ENCODE peak calls at places on chromosomes 2 and 18, in four cellular contexts. Y, O, Z and S are unnamed samples. For H3K4me1, the result is how much of the 10 kb centered on the place peaks cover.

GRCh38 chr2:9375857-9376428 is 47.4 kb downstream of the ITGB1BP1 start:
- DNase-seq in O (no peak), Y (no peak), Z (no peak), S (no peak)

GRCh38 chr2:128289439-128289838 is 29.2 kb downstream of the HS6ST1 start:
- DNase-seq in Y (no peak), O (peak), Z (peak), S (peak)

GRCh38 chr2:69535739-69536374 is 98.6 kb upstream of the NFU1 start:
- DNase-seq in O (no peak), Z (no peak), Y (no peak), S (no peak)

GRCh38 chr2:78439122-78439521 is 586.4 kb upstream of the REG3G start:
- DNase-seq in Y (no peak), Z (no peak), O (no peak), S (no peak)

GRCh38 chr2:101768480-101769077 is 71.1 kb downstream of the MAP4K4 start:
- DNase-seq in Y (no peak), Z (no peak), O (no peak), S (no peak)

GRCh38 chr2:32479224-32479623 is 122.4 kb downstream of the BIRC6 start:
- DNase-seq in Y (peak), Z (no peak), O (no peak), S (no peak)

GRCh38 chr2:109333414-109334194 is 204.6 kb downstream of the SH3RF3 start:
- DNase-seq in Y (no peak), Z (no peak), O (no peak), S (no peak)

GRCh38 chr2:169707626-169708025 is 13.4 kb downstream of the PHOSPHO2 start:
- DNase-seq in Y (no peak), O (no peak), Z (no peak), S (no peak)

GRCh38 chr18:23862071-23862470 is 152.5 kb upstream of the TTC39C start:
- DNase-seq in O (no peak), Z (no peak), Y (peak), S (no peak)

GRCh38 chr2:50645346-50645745 is 386.6 kb downstream of the NRXN1 start:
- DNase-seq in Z (no peak), Y (no peak), O (no peak), S (no peak)

GRCh38 chr2:73897934-73898333 is 5.1 kb downstream of the ACTG2 start:
- DNase-seq in O (no peak), Z (no peak), Y (no peak), S (no peak)

GRCh38 chr2:231411871-231412615 is 16.5 kb downstream of the B3GNT7 start:
- DNase-seq in Y (peak), Z (peak), O (peak), S (peak)

GRCh38 chr18:24322594-24323136 is 75.0 kb downstream of the OSBPL1A start:
- DNase-seq in Z (no peak), Y (no peak), O (no peak), S (no peak)

GRCh38 chr2:25251461-25252273 is 83.3 kb upstream of the POMC start:
- DNase-seq in Y (peak), O (peak), Z (peak), S (peak)

GRCh38 chr2:235447210-235447609 is 46.6 kb upstream of the AGAP1 start:
- DNase-seq in Y (peak), Z (no peak), O (no peak), S (no peak)

GRCh38 chr2:231163011-231163410 is 35.4 kb upstream of the ARMC9 start:
- DNase-seq in Y (no peak), O (no peak), Z (no peak), S (no peak)

GRCh38 chr2:20615046-20615465 is 35.8 kb downstream of the HS1BP3 start:
- DNase-seq in O (peak), Z (peak), Y (no peak), S (peak)

GRCh38 chr2:16746833-16747232 is 81.2 kb upstream of the CYRIA start:
- DNase-seq in O (no peak), Y (no peak), Z (no peak), S (no peak)

GRCh38 chr2:188993264-188993663 is 19.1 kb downstream of the COL3A1 start:
- DNase-seq in O (no peak), Z (no peak), Y (no peak), S (no peak)

GRCh38 chr2:54597153-54597827 is 126.2 kb upstream of the EML6 start:
- DNase-seq in Z (no peak), Y (no peak), O (peak), S (peak)

GRCh38 chr18:37662546-37663339 is 97.1 kb upstream of the CELF4 start:
- DNase-seq in Y (no peak), Z (no peak), O (no peak), S (no peak)

GRCh38 chr2:148375214-148375613 is 269.3 kb upstream of the EPC2 start:
- DNase-seq in O (no peak), Z (no peak), Y (no peak), S (no peak)

GRCh38 chr18:76801567-76802505 is 20.5 kb upstream of the ZNF236 start:
- DNase-seq in Z (peak), O (peak), Y (no peak), S (peak)

GRCh38 chr2:160241251-160242137 is 41.4 kb upstream of the ITGB6 start:
- DNase-seq in Y (peak), O (no peak), Z (peak), S (no peak)

GRCh38 chr2:6073260-6074141 is 381.3 kb downstream of the SOX11 start:
- DNase-seq in O (peak), Y (no peak), Z (no peak), S (no peak)

GRCh38 chr2:102453497-102453896 is 19.5 kb upstream of the SLC9A4 start:
- DNase-seq in Y (no peak), Z (no peak), O (no peak), S (no peak)

GRCh38 chr2:163302141-163302540 is 433.7 kb downstream of the FIGN start:
- DNase-seq in Y (no peak), O (no peak), Z (no peak), S (no peak)
- H3K4me1 ChIP-seq in Y (under half), O (under half), Z (under half), S (under half)

DNA sequence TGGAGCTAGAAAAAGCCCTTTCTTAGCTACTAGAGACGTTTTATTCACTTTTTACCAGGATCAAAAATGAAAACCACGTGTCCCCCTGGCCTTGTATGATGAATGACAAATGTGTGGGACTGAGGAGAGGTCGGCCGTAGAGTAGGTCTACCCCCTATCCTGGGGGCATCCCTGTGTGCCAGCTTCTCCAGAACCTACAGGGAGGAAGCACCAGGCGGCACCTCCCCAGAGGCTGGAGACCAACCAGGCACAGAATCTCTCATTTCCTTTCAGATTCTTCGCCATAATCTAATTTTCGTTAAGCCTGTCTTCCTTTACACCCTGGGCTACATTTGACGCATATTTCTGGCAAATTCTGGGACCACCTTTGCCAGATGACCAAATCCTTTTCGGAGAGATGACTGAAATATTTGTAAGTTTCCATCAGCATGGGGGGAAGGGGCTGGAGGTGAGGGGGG is 15.9 kb downstream of the TWIST2 start:
- DNase-seq in O (no peak), Y (no peak), Z (no peak), S (no peak)
- H3K4me1 ChIP-seq in O (under half), Y (under half), Z (under half), S (under half)

GRCh38 chr2:64794426-64794995 is 140.8 kb upstream of the SERTAD2 start:
- DNase-seq in O (no peak), Z (no peak), Y (no peak), S (no peak)

GRCh38 chr2:64796926-64797325 is 143.2 kb upstream of the SERTAD2 start:
- DNase-seq in O (no peak), Y (no peak), Z (no peak), S (no peak)

GRCh38 chr2:64793701-64794100 is 140.0 kb upstream of the SERTAD2 start:
- DNase-seq in O (no peak), Y (no peak), Z (no peak), S (no peak)

GRCh38 chr2:64792995-64793639 is 139.4 kb upstream of the SERTAD2 start:
- DNase-seq in O (no peak), Z (no peak), Y (no peak), S (no peak)

DNA sequence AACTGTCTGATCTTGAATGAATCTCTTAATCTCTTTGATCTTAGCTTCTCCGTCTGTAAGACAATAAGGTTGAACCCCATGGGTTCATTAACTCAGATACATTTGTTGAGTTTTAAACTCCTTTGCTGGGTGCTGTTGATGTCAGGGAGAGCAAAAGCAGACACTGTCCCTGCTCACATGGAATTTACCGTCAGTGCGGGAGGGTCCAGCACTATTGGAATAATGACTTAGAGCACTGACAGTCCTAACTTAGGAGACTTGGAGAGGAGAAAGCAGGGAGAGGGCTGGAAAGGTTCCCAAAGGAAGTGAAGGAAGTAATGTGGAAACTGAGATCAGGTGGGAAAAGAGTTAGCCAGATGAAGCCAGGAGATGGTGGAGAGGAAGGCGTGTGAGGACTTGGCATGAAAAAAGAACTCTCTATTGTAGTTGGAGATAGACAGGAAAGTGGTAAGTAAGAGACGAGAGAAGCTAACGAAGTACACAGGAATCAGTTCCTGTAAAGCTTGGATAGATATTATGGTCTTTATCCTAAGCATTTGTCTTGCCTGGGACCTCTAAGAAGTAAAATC is 141.4 kb upstream of the SERTAD2 start:
- DNase-seq in Y (no peak), Z (no peak), O (no peak), S (no peak)
- H3K4me1 ChIP-seq in Y (under half), Z (under half), O (under half), S (under half)

DNA sequence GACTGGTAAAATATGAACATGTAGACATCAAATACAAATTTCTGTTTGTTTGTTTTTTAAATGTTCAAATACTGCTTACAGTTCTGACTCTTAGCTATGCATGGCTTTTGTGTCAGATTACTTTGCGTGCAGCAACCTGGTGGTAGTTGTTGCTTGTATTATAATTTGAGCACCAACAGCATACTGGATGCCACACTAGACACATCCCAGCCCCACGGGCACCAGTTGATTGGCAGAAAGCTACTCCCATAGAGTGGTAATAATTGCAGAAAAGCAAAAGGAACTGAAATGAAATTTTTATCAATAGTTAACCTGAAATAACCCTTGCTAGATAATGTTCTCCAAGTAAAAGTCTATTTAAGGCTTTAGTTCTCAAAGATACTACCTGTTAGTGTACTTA is 91.6 kb downstream of the EHBP1 start:
- DNase-seq in O (no peak), Z (no peak), Y (no peak), S (no peak)
- H3K4me1 ChIP-seq in O (under half), Z (under half), Y (under half), S (under half)

GRCh38 chr18:65968605-65969004 is 217.8 kb downstream of the CDH7 start:
- DNase-seq in Z (no peak), Y (no peak), O (no peak), S (no peak)
- H3K4me1 ChIP-seq in Z (under half), Y (under half), O (under half), S (under half)

GRCh38 chr2:151654085-151654484 is 80.2 kb downstream of the NEB start:
- DNase-seq in O (no peak), Z (no peak), Y (no peak), S (no peak)

GRCh38 chr2:151650456-151650855 is 83.8 kb downstream of the NEB start:
- DNase-seq in Z (no peak), O (no peak), Y (no peak), S (no peak)

GRCh38 chr2:151654891-151655290 is 79.4 kb downstream of the NEB start:
- DNase-seq in Z (no peak), Y (no peak), O (no peak), S (no peak)

GRCh38 chr2:151649966-151650365 is 84.3 kb downstream of the NEB start:
- DNase-seq in O (no peak), Y (peak), Z (no peak), S (no peak)

DNA sequence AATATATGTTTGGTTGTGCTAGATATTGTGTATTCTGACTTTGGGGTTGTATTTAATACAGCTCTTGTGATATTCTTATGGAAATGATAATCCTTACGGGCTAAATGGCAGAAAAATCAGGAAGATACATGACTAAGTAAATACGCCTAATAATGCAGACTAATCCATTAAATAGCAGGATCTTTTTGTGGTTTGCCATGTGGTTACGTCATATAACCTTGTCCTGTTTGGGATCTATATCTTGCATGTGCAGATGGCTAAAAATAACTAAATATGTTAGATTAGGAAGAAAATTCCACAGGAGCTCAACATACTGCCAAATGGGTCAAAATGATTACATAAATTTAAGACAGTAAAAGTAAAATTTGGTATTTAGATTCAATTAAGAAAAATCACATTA is 83.0 kb downstream of the NEB start:
- DNase-seq in O (no peak), Y (no peak), Z (no peak), S (no peak)
- H3K4me1 ChIP-seq in O (under half), Y (under half), Z (under half), S (under half)

GRCh38 chr18:60182223-60182622 is 190.4 kb downstream of the MC4R start:
- DNase-seq in Y (no peak), Z (no peak), O (no peak), S (no peak)
- H3K4me1 ChIP-seq in Y (under half), Z (under half), O (under half), S (under half)

GRCh38 chr2:199339826-199340605 is 117.7 kb downstream of the SATB2 start:
- DNase-seq in O (no peak), Y (no peak), Z (no peak), S (no peak)
- H3K4me1 ChIP-seq in O (under half), Y (under half), Z (under half), S (under half)

DNA sequence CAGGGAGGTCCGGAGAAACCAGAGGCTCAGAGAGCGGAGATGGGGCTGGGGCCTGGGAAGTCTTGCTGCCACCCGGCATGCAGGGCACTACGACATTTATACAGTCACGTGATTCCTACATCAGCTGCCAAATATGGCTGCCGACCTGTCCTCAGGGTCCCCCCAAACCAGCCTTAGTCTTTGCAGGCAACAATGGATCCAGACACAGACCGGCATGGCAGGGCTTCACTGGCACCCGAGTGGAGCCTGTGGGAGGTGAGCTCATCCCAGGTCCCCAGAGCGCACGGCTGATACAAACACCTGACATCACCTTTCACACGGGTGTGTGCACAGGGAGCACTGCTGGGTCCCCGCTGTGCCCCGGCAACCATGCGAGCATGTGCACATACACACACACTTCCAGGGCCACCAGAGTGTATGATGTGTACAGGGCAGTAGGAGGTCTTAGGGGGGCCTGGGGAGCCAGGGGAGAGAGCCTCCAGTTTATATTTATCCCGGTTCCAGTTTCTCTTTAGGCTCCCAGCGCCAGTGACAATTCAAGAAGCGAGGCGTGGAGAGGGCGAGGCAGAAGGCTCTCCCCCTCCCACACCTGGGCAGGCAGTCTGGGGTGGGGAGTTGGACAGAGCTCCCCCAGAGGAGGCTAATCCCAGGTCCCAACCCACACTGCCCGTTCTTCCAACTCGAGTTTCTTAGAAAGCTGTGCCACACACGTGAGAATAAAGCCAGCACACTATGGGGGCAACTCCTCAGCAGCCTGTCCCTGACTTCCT is 2.7 kb downstream of the SEMA4C start:
- DNase-seq in Y (no peak), Z (no peak), O (no peak), S (no peak)
- H3K4me1 ChIP-seq in Y (under half), Z (under half), O (under half), S (half or more)

DNA sequence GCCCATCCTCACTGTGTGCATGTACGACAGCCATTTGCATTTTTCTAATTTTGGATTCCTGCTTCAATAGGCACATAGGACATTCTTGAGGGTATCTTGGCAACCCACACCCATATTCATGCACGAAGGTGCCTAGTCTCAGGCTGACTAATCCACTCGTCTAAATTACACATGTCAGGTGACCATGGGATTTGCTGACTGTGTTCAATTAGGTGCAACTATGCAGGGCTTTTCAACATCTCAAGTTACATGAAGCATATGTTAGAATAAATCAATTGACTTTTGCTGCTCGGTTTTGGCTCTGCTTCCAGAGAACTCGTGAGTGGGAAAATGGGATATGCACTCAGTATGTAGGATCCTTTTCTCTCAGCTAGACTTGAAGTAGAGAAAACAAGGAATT is 249.7 kb downstream of the SP3 start:
- DNase-seq in Y (peak), O (no peak), Z (no peak), S (no peak)
- H3K4me1 ChIP-seq in Y (under half), O (under half), Z (under half), S (under half)